ENCODE peak calls at places on chromosomes 2 and 18, in six cellular contexts. G is NCI-H2081, R is CMK, H is fibroblast of villous mesenchyme, N is HCEC 1CT, V is lower lobe of right lung. Q is an unnamed sample.

GRCh38 chr2:174939046-174939445 is 66.1 kb downstream of the CHN1 start:
- DNase-seq in G (no peak), V (no peak), R (no peak), N (peak), H (peak), Q (no peak)

GRCh38 chr2:16331761-16332160 is 333.9 kb downstream of the CYRIA start:
- DNase-seq in G (no peak), H (no peak), N (no peak), V (no peak), R (no peak), Q (no peak)

GRCh38 chr18:8771930-8772329 is 66.6 kb downstream of the MTCL1 start:
- DNase-seq in H (no peak), G (peak), R (no peak), N (no peak), V (no peak), Q (no peak)

GRCh38 chr18:24262097-24262496 is 123.2 kb downstream of the CABYR start:
- DNase-seq in N (peak), R (no peak), H (peak), V (no peak), G (no peak), Q (no peak)

GRCh38 chr2:138035597-138036217 is 71.4 kb downstream of the HNMT start:
- DNase-seq in R (no peak), N (peak), V (no peak), H (peak), G (no peak), Q (no peak)

GRCh38 chr2:207847807-207848544 is 78.3 kb upstream of the FZD5 start:
- DNase-seq in V (peak), H (no peak), G (peak), R (no peak), N (no peak), Q (peak)

GRCh38 chr2:12684471-12684936 is 32.2 kb upstream of the TRIB2 start:
- DNase-seq in G (no peak), H (peak), N (peak), V (no peak), R (no peak), Q (no peak)

GRCh38 chr2:116467243-116467642 is 1347.2 kb upstream of the DDX18 start:
- DNase-seq in V (no peak), N (no peak), R (no peak), G (peak), H (no peak), Q (no peak)

GRCh38 chr18:2526320-2526719 is 45.0 kb downstream of the METTL4 start:
- DNase-seq in G (no peak), V (no peak), R (no peak), N (no peak), H (no peak), Q (no peak)

GRCh38 chr2:127163922-127164321 is 56.2 kb downstream of the CYP27C1 start:
- DNase-seq in V (no peak), N (no peak), R (no peak), G (no peak), H (no peak), Q (no peak)

GRCh38 chr2:236176417-236176816 is 8.2 kb upstream of the GBX2 start:
- DNase-seq in G (peak), V (no peak), R (no peak), N (peak), H (peak), Q (no peak)

GRCh38 chr2:216735086-216735485 is 39.7 kb upstream of the IGFBP5 start:
- DNase-seq in R (no peak), N (no peak), V (no peak), G (no peak), H (peak), Q (no peak)

GRCh38 chr2:150129921-150130320 is 357.5 kb downstream of the RND3 start:
- DNase-seq in H (no peak), V (no peak), R (no peak), G (no peak), N (no peak), Q (no peak)

Q was measured in GF-D8.